ENCODE peak calls at places on chromosomes 4 and X, in four cellular contexts. J is H1, H is IMR-90, O is mesendoderm. W is an unnamed sample.

GRCh38 chrX:47222776-47223350 is 4.4 kb downstream of the CDK16 start:
- DNase-seq in J (no peak), H (no peak), O (peak; percentile 63), W (no peak)

GRCh38 chr4:48739560-48740019 is 40.5 kb downstream of the FRYL start:
- DNase-seq in J (no peak), H (no peak), O (no peak), W (no peak)

GRCh38 chr4:32203340-32203739 is 1483.2 kb downstream of the PCDH7 start:
- DNase-seq in J (no peak), H (no peak), O (no peak), W (no peak)

GRCh38 chr4:114103908-114104307 is 124.5 kb upstream of the ARSJ start:
- DNase-seq in J (no peak), H (no peak), O (no peak), W (no peak)

GRCh38 chr4:174402470-174403176 is 118.9 kb downstream of the CEP44 start:
- DNase-seq in J (no peak), H (no peak), O (peak; percentile 91), W (no peak)

GRCh38 chr4:105060628-105061027 is 86.0 kb upstream of the TET2 start:
- DNase-seq in J (no peak), H (peak; percentile 31), O (peak; percentile 12), W (no peak)

GRCh38 chr4:81472249-81473085 is 760 bp upstream of the RASGEF1B start:
- DNase-seq in J (no peak), H (no peak), O (peak; percentile 75), W (peak; percentile 42)

GRCh38 chr4:125620066-125620850 is 305.5 kb downstream of the FAT4 start:
- DNase-seq in J (no peak), H (peak; percentile 19), O (no peak), W (no peak)

GRCh38 chr4:139833131-139833930 is 167.7 kb downstream of the MGST2 start:
- DNase-seq in J (no peak), H (no peak), O (no peak), W (peak; percentile 58)

GRCh38 chrX:119399772-119400101 is 601 bp downstream of the SLC25A43 start:
- DNase-seq in J (no peak), H (no peak), O (peak; percentile 37), W (no peak)

DNA sequence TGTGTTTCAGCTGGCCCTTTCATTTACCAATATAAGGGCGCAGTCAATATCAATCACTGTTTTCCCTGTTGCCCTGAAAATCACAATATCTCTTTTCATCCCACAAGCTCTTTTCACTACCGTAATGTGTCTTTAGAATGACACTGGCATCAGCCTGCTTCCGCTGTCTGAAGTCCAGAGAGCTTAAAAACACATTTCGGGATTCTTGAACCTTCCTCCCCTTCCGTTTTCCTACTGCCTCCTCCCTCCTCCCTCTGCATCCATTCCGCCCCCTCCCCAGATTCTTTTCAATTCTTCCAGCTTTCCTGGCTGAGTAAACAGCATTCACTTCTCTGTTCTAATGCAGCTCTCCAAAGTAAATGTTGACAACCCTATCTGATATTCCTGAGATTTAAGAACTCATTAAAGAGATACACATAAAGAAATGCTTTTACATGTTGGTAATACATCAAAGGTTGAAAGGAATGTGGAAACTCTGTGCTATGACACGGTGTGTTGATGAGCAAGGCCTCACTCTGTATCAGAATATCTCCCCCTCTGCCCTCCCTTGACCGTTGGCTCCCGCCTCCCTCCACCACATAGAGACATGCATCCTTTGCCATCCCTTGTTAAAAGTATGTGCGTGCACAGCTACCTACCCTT is 83.5 kb upstream of the SPRY1 start:
- DNase-seq in J (no peak), H (no peak), O (no peak), W (no peak)
- H3K56ac ChIP-seq in J (no peak overlapping the region), H (no peak overlapping the region), O (no peak overlapping the region), W (no peak overlapping the region)

GRCh38 chr4:6926081-6926480 is 16.5 kb downstream of the TBC1D14 start:
- DNase-seq in J (no peak), H (no peak), O (no peak), W (no peak)

GRCh38 chr4:6926681-6927478 is 17.3 kb downstream of the TBC1D14 start:
- DNase-seq in J (no peak), H (peak; percentile 60), O (peak; percentile 67), W (no peak)

GRCh38 chr4:6929339-6929734 is 19.7 kb downstream of the TBC1D14 start:
- DNase-seq in J (no peak), H (no peak), O (no peak), W (no peak)

GRCh38 chr4:6929735-6930464 is 20.3 kb downstream of the TBC1D14 start:
- DNase-seq in J (no peak), H (no peak), O (no peak), W (no peak)

GRCh38 chr4:6928067-6928466 is 18.4 kb downstream of the TBC1D14 start:
- DNase-seq in J (no peak), H (no peak), O (no peak), W (no peak)
- H3K79me1 ChIP-seq in J (peaks cover 15% of the 10 kb centered on the region), H (peaks cover 24% of the 10 kb centered on the region), O (peaks cover 1% of the 10 kb centered on the region), W (no peaks in the 10 kb centered on the region)

GRCh38 chrX:22889824-22890223 is 109.9 kb upstream of the DDX53 start:
- DNase-seq in J (no peak), H (no peak), O (no peak), W (no peak)
- H3K56ac ChIP-seq in J (no peak overlapping the region), H (no peak overlapping the region), O (no peak overlapping the region), W (no peak overlapping the region)

GRCh38 chr4:898123-898522 is 34.0 kb downstream of the GAK start:
- DNase-seq in J (no peak), H (no peak), O (no peak), W (no peak)
- H3K79me1 ChIP-seq in J (peaks cover 6% of the 10 kb centered on the region), H (peaks cover 10% of the 10 kb centered on the region), O (peaks cover 2% of the 10 kb centered on the region), W (no peaks in the 10 kb centered on the region)

GRCh38 chr4:42603865-42604264 is 53.0 kb downstream of the ATP8A1 start:
- DNase-seq in J (no peak), H (no peak), O (no peak), W (no peak)

GRCh38 chr4:42608551-42608950 is 48.4 kb downstream of the ATP8A1 start:
- DNase-seq in J (no peak), H (no peak), O (no peak), W (no peak)

GRCh38 chr4:42609051-42609450 is 47.9 kb downstream of the ATP8A1 start:
- DNase-seq in J (no peak), H (no peak), O (no peak), W (no peak)

GRCh38 chr4:42605264-42605663 is 51.6 kb downstream of the ATP8A1 start:
- DNase-seq in J (no peak), H (no peak), O (peak; percentile 76), W (no peak)

DNA sequence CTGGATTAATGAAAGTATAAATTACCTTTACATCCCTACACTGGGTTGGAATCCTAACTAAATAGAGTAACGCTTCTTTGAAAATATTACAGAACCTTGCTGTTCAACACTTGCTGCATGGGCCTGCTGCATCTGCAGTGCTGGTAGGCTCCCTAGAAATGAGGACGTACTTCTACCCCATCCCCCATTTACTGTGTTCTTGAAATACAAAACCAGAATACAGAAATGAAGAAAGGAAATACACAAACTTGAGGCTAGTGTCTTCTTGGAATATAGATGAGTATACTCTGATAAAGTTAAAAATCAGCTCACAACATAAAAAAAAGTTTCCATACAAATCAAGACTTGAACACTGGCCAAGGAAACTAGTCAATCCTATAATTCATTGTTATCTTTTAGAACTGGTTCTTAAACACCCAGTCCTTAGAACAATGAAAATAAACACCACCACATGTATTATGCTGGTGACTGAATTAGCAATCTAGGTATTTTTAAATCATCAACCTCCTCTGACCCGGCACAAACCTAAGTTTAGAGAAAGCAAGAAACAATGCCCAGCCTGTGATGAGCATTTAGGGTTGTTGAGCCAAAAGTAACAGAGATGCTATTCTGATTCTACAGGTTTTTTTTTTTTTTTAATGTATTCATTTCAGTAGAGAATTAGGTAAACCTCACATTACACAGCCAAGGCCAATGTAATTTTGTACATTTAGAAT is 49.7 kb downstream of the ATP8A1 start:
- DNase-seq in J (no peak), H (no peak), O (no peak), W (no peak)
- H3K56ac ChIP-seq in J (no peak overlapping the region), H (no peak overlapping the region), O (no peak overlapping the region), W (no peak overlapping the region)

GRCh38 chr4:910366-911091 is 21.6 kb downstream of the GAK start:
- DNase-seq in J (no peak), H (no peak), O (no peak), W (no peak)
- H3K79me1 ChIP-seq in J (peaks cover 6% of the 10 kb centered on the region), H (peaks cover 21% of the 10 kb centered on the region), O (peaks cover 8% of the 10 kb centered on the region), W (peaks cover 2% of the 10 kb centered on the region)

DNA sequence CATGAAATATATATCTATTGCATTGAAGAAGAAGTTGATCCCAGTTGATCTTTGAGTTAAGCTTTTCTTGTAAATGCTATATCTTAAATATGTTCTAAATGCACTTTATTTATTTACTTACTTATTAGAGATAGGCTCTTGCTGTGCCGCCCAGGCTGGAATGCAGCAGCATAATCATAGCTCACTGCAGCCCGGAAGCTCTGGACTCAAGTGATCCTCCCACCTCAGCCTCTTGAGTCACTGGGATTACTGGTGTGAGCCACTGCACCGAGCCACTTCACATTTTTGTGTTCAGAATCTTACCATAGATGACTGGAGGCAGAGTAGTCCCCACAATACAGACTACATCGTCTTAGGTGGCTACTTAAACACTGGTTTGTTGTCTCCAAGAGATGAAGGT is 324.3 kb upstream of the SLIT2 start:
- DNase-seq in J (no peak), H (peak; percentile 34), O (no peak), W (no peak)
- H3K56ac ChIP-seq in J (no peak overlapping the region), H (no peak overlapping the region), O (no peak overlapping the region), W (no peak overlapping the region)

DNA sequence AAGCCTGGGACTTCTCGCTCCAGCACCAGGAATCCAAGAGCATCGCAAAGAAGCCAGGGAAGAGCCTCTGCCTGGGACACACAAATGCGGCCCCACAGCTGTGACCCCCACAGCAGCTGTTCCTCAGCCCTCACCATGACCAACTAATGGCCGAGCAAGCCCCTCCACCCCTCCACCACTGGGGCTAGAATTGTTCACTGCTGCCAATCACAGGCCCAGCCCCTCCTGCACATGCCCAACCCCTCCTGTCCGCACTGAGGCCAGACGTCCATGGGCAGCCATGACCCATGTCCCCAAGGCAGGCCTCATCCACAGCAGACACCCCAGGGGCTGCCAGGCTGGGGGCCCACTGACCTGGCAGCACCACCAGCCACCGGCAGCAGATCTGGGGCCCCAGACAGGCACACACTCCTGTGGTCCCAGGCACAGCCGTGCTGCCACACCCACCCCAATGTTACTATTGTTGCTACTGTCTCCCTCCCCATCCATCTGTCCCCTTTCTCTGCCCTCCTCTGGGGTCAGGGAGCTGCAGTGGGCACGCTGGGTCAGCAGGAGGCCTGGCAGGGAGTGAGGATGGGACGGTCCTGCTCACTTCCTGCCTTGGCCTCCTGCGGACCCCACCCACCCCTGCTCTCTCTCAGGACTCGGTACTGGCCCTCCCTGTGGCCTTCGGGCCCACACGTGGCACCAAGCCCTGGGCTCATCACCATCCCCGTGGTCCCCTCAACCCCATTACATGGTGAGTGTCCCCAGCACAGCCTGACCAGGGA is 56.0 kb downstream of the ZFYVE28 start:
- DNase-seq in J (no peak), H (no peak), O (no peak), W (no peak)
- H3K79me1 ChIP-seq in J (peaks cover 2% of the 10 kb centered on the region), H (no peaks in the 10 kb centered on the region), O (no peaks in the 10 kb centered on the region), W (no peaks in the 10 kb centered on the region)